ENCODE peak calls at places on chromosomes 5 and 9, in six cellular contexts. E is adipocyte, C is fibroblast of pulmonary artery, Z is lung, Q is stomach, D is IMR-90. I is an unnamed sample.

GRCh38 chr5:127684722-127685467 is 18.3 kb upstream of the CCDC192 start:
- DNase-seq in Q (no peak), C (no peak), D (no peak), Z (no peak), E (no peak), I (no peak)

GRCh38 chr5:2996248-2996647 is 244.8 kb upstream of the IRX2 start:
- DNase-seq in C (no peak), E (no peak), Q (no peak), D (no peak), Z (no peak), I (no peak)

GRCh38 chr9:129175515-129175824 is 2.6 kb downstream of the IER5L start:
- DNase-seq in E (no peak), Z (no peak), Q (no peak), C (no peak), D (no peak), I (no peak)

GRCh38 chr5:45862763-45863162 is 166.6 kb upstream of the HCN1 start:
- DNase-seq in D (no peak), Q (no peak), C (no peak), E (no peak), Z (no peak), I (no peak)

GRCh38 chr5:94830520-94830919 is 212.1 kb downstream of the SLF1 start:
- DNase-seq in D (no peak), E (no peak), Q (no peak), C (peak; percentile 8), Z (no peak), I (no peak)

GRCh38 chr9:38294561-38294960 is 97.9 kb upstream of the ALDH1B1 start:
- DNase-seq in Q (no peak), C (no peak), D (no peak), E (no peak), Z (no peak), I (no peak)

GRCh38 chr9:121154782-121155181 is 46.9 kb downstream of the RAB14 start:
- DNase-seq in E (no peak), C (no peak), D (peak; percentile 34), Q (no peak), Z (no peak), I (no peak)

GRCh38 chr9:95516221-95516735 is 493 bp downstream of the PTCH1 start:
- DNase-seq in E (peak; percentile 65), C (peak; percentile 21), Q (no peak), D (no peak), Z (no peak), I (no peak)

GRCh38 chr9:78567693-78568092 is 270.8 kb downstream of the PSAT1 start:
- DNase-seq in C (no peak), Z (no peak), Q (no peak), E (no peak), D (no peak), I (no peak)

GRCh38 chr9:110541950-110542349 is 37.6 kb downstream of the SVEP1 start:
- DNase-seq in C (peak; percentile 71), D (peak; percentile 16), Z (no peak), E (peak; percentile 34), Q (no peak), I (no peak)

GRCh38 chr5:126519637-126520592 is 75.1 kb downstream of the ALDH7A1 start:
- DNase-seq in Q (no peak), D (peak; percentile 40), Z (no peak), E (peak; percentile 57), C (peak; percentile 46), I (no peak)

GRCh38 chr5:149828161-149829011 is 98.3 kb downstream of the PPARGC1B start:
- DNase-seq in Z (peak; percentile 86), D (peak; percentile 91), Q (peak; percentile 91), C (peak; percentile 98), E (peak; percentile 98), I (peak; percentile 71)

GRCh38 chr5:72167790-72168189 is 60.5 kb downstream of the MAP1B start:
- DNase-seq in E (peak; percentile 39), Z (no peak), C (peak; percentile 85), Q (no peak), D (no peak), I (no peak)

GRCh38 chr5:169146158-169146557 is 154.8 kb downstream of the SLIT3 start:
- DNase-seq in Z (no peak), D (no peak), Q (no peak), C (peak; percentile 50), E (no peak), I (no peak)

GRCh38 chr9:3478549-3478953 is 47.2 kb downstream of the RFX3 start:
- DNase-seq in C (peak; percentile 72), Q (no peak), E (peak; percentile 27), Z (no peak), D (no peak), I (peak; percentile 40)
- H3K4me3 ChIP-seq in C (no peak overlapping the region), Q (no peak overlapping the region), E (no peak overlapping the region), Z (no peak overlapping the region), D (no peak overlapping the region), I (no peak overlapping the region)

GRCh38 chr9:137028281-137029057 is 432 bp upstream of the ABCA2 start:
- DNase-seq in C (peak; percentile 21), E (peak; percentile 90), Q (peak; percentile 78), Z (no peak), D (peak; percentile 11), I (no peak)
- H3K4me3 ChIP-seq in C (peak overlapping the region; percentile 52), E (peak overlapping the region; percentile 79), Q (peak overlapping the region; percentile 61), Z (no peak overlapping the region), D (peak overlapping the region; percentile 88), I (peak overlapping the region; percentile 75)

DNA sequence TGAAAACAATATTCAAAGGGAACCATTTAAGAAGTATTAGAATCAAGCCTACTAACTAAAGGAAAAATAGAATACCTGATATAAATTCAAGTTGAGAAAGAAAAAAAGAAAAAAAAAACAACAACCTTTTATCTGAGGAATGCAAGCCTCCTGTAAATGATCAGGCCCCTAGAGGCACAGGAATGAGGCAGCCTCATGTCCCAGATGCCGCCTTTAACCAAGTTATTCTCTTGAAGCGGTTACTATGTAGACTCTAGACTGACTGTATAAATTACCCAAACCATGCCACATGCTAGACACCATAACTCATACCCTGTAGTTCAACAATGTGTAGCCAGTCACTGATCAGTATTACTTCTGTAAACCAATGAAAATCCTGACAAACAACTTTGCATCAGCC is 929.6 kb downstream of the TAF11L14 start:
- DNase-seq in C (no peak), Q (no peak), E (no peak), Z (no peak), D (no peak), I (no peak)
- H3K4me3 ChIP-seq in C (no peak overlapping the region), Q (no peak overlapping the region), E (no peak overlapping the region), Z (no peak overlapping the region), D (no peak overlapping the region), I (no peak overlapping the region)

GRCh38 chr5:157265714-157266285 is at the start of gene CYFIP2:
- DNase-seq in Z (peak; percentile 56), Q (peak; percentile 76), E (peak; percentile 77), C (no peak), D (peak; percentile 4), I (no peak)
- H3K4me3 ChIP-seq in Z (peak within 1 kb of the TSS; percentile 75), Q (peak within 1 kb of the TSS; percentile 82), E (peak within 1 kb of the TSS; percentile 83), C (peak within 1 kb of the TSS; percentile 54), D (peak within 1 kb of the TSS; percentile 80), I (peak within 1 kb of the TSS; percentile 69)

DNA sequence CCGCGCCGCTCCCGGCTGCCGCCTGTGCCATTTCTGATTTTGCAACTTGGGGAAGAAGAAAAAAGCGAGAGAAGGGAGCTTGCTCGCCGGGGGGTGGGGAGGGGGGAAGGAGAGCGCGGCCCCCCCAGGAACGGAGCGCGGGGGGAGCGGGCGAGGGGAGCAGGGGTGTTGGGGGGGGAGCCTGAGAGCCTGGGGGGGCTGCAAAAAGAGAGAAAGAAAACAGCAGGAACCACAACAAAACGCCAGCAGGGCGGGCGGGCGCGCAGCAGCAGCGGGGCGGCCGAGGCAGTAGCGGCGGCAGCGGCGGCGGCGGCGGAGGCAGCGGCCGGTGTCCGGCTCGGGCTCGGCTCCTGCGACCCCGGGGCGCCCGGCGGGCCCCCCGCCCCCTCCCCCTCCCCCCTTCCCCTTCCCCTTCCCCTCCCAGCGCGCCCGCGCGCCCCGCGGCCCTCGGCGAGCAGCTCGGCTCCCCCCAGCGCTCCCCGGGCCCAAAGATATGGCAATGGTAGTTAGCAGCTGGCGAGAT is 1.6 kb downstream of the NR2F1 start:
- DNase-seq in C (no peak), D (no peak), Z (no peak), E (no peak), Q (no peak), I (no peak)
- H3K4me3 ChIP-seq in C (peak overlapping the region; percentile 89), D (peak overlapping the region; percentile 99), Z (peak overlapping the region; percentile 77), E (peak overlapping the region; percentile 93), Q (peak overlapping the region; percentile 59), I (peak overlapping the region; percentile 70)

GRCh38 chr9:114616684-114617520 is 5.8 kb downstream of the TMEM268 start:
- DNase-seq in D (no peak), E (peak; percentile 13), Z (peak; percentile 71), C (no peak), Q (peak; percentile 72), I (no peak)
- H3K4me3 ChIP-seq in D (no peak overlapping the region), E (no peak overlapping the region), Z (no peak overlapping the region), C (no peak overlapping the region), Q (no peak overlapping the region), I (no peak overlapping the region)

GRCh38 chr5:86664173-86664572 is 46.4 kb downstream of the COX7C start:
- DNase-seq in Q (no peak), Z (no peak), D (no peak), E (no peak), C (no peak), I (no peak)

GRCh38 chr5:86671536-86671935 is 53.8 kb downstream of the COX7C start:
- DNase-seq in Q (no peak), E (no peak), Z (no peak), D (no peak), C (no peak), I (no peak)

GRCh38 chr5:86666981-86667380 is 49.2 kb downstream of the COX7C start:
- DNase-seq in E (no peak), Z (no peak), Q (no peak), D (no peak), C (no peak), I (no peak)

DNA sequence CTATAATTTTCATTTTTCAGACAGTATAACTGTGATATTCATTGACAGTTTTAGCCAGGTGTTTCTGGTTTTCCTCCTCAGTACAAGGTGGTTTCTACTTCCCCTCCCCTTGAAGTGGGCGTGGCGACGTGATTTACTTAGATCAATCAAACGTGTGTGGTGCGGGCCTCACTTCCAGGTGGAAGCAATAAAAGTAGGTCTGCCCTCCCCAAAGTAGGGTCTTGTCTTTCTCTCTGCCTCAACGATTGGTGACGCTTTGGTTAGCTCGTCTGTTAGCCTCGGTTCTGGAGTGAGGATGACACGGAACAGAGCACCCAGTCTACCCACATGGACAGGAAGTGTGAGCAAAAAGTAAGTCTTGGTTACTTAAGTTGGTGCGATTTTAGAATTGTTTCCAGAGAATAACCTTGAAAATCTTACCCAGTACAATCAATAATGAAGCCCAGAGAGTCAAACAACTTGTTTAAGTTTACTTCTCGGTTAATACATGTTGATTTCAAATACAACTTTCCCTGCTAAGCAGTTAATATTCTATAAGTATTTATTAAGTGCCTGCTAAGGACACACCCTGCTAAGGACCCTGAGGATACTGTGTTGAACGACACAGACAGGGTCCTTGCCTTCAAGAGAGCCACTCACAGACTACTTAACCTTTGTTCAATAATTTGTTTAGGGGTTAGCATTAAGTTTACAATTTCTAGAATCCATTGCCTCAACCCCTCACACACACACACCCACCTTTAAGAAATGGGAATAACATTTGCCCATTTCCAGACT is 48.4 kb downstream of the COX7C start:
- DNase-seq in Q (no peak), Z (no peak), E (no peak), C (no peak), D (no peak), I (no peak)
- H3K4me3 ChIP-seq in Q (no peak overlapping the region), Z (no peak overlapping the region), E (no peak overlapping the region), C (no peak overlapping the region), D (no peak overlapping the region), I (no peak overlapping the region)

GRCh38 chr5:154474267-154474956 is 3.6 kb downstream of the HAND1 start:
- DNase-seq in D (no peak), C (no peak), E (no peak), Q (no peak), Z (no peak), I (no peak)
- H3K4me3 ChIP-seq in D (no peak overlapping the region), C (no peak overlapping the region), E (no peak overlapping the region), Q (no peak overlapping the region), Z (no peak overlapping the region), I (no peak overlapping the region)

GRCh38 chr5:38758774-38759423 is 86.9 kb upstream of the OSMR start:
- DNase-seq in Q (no peak), C (no peak), Z (no peak), D (no peak), E (no peak), I (no peak)
- H3K4me3 ChIP-seq in Q (no peak overlapping the region), C (no peak overlapping the region), Z (no peak overlapping the region), D (no peak overlapping the region), E (peak overlapping the region; percentile 42), I (no peak overlapping the region)